ENCODE peak calls at places on chromosomes 12 and 14, in six cellular contexts. I, X, T, L, R and Y are unnamed samples.

GRCh38 chr12:116039081-116039480 is 238.4 kb downstream of the MED13L start:
- DNase-seq in I (peak; percentile 28), X (no peak), T (no peak), L (no peak), R (no peak), Y (no peak)

GRCh38 chr14:52399886-52400599 is 85.9 kb downstream of the PTGER2 start:
- DNase-seq in I (peak; percentile 50), X (no peak), T (no peak), L (no peak), R (no peak), Y (peak; percentile 27)

GRCh38 chr12:76720068-76720467 is 43.8 kb upstream of the ZDHHC17 start:
- DNase-seq in I (peak; percentile 6), X (no peak), T (no peak), L (no peak), R (no peak), Y (peak; percentile 87)

GRCh38 chr12:55935742-55936151 is 4.8 kb downstream of the DGKA start:
- DNase-seq in I (no peak), X (no peak), T (no peak), L (peak; percentile 41), R (peak; percentile 27), Y (no peak)

GRCh38 chr12:122142857-122143256 is 31.2 kb downstream of the IL31 start:
- DNase-seq in I (no peak), X (no peak), T (no peak), L (no peak), R (no peak), Y (no peak)

GRCh38 chr12:121719926-121720414 is 7.4 kb downstream of the TMEM120B start:
- DNase-seq in I (peak; percentile 87), X (peak; percentile 52), T (no peak), L (no peak), R (no peak), Y (peak; percentile 90)

GRCh38 chr14:39050389-39050788 is 52.6 kb downstream of the SEC23A start:
- DNase-seq in I (peak; percentile 92), X (peak; percentile 52), T (no peak), L (no peak), R (no peak), Y (peak; percentile 80)

GRCh38 chr12:117986705-117987469 is 18.1 kb upstream of the KSR2 start:
- DNase-seq in I (peak; percentile 86), X (peak; percentile 40), T (no peak), L (no peak), R (no peak), Y (peak; percentile 81)